ENCODE peak calls at places on chromosomes 7 and 10, in ten cellular contexts. N is left ventricle myocardium inferior, E is aorta, B is BJ, C is AG09309, V is left lung, J is SJCRH30, Q is Karpas-422, A is fibroblast of pulmonary artery, H is mammary epithelial cell. K is an unnamed sample.

GRCh38 chr10:90424730-90425129 is 433.1 kb downstream of the HTR7 start:
- DNase-seq in N (no peak), E (no peak), B (no peak), C (no peak), V (no peak), J (no peak), Q (no peak), A (no peak), H (peak; percentile 33), K (no peak)

GRCh38 chr7:94348142-94348541 is 46.6 kb upstream of the COL1A2 start:
- DNase-seq in N (no peak), E (peak; percentile 61), B (peak; percentile 99), C (peak; percentile 99), V (no peak), J (no peak), Q (no peak), A (peak; percentile 87), H (no peak), K (no peak)

GRCh38 chr7:30845426-30846135 is 66.1 kb upstream of the AQP1 start:
- DNase-seq in N (peak; percentile 52), E (peak; percentile 79), B (no peak), C (no peak), V (peak; percentile 82), J (no peak), Q (no peak), A (peak; percentile 42), H (peak; percentile 49), K (peak; percentile 90)

GRCh38 chr7:46089281-46089680 is 168.2 kb upstream of the IGFBP3 start:
- DNase-seq in N (no peak), E (no peak), B (no peak), C (no peak), V (no peak), J (no peak), Q (no peak), A (peak; percentile 76), H (no peak), K (no peak)

GRCh38 chr7:134174797-134175261 is 47.7 kb downstream of the LRGUK start:
- DNase-seq in N (no peak), E (no peak), B (peak; percentile 55), C (peak; percentile 34), V (no peak), J (peak; percentile 25), Q (no peak), A (peak; percentile 82), H (peak; percentile 91), K (no peak)

GRCh38 chr10:79374312-79375191 is 27.3 kb downstream of the PPIF start:
- DNase-seq in N (peak; percentile 80), E (peak; percentile 89), B (no peak), C (no peak), V (peak; percentile 82), J (peak; percentile 89), Q (peak; percentile 87), A (peak; percentile 76), H (peak; percentile 56), K (peak; percentile 87)

GRCh38 chr7:116633131-116633988 is 38.6 kb upstream of the MET start:
- DNase-seq in N (no peak), E (no peak), B (no peak), C (peak; percentile 4), V (no peak), J (no peak), Q (no peak), A (peak; percentile 12), H (peak; percentile 95), K (no peak)

GRCh38 chr10:131231323-131231964 is 80.1 kb downstream of the TCERG1L start:
- DNase-seq in N (no peak), E (peak; percentile 3), B (no peak), C (no peak), V (no peak), J (no peak), Q (no peak), A (no peak), H (no peak), K (peak; percentile 7)

GRCh38 chr10:100370561-100370975 is 23.5 kb downstream of the SCD start:
- DNase-seq in N (no peak), E (peak; percentile 67), B (no peak), C (peak; percentile 4), V (peak; percentile 67), J (peak; percentile 41), Q (no peak), A (no peak), H (peak; percentile 84), K (no peak)

DNA sequence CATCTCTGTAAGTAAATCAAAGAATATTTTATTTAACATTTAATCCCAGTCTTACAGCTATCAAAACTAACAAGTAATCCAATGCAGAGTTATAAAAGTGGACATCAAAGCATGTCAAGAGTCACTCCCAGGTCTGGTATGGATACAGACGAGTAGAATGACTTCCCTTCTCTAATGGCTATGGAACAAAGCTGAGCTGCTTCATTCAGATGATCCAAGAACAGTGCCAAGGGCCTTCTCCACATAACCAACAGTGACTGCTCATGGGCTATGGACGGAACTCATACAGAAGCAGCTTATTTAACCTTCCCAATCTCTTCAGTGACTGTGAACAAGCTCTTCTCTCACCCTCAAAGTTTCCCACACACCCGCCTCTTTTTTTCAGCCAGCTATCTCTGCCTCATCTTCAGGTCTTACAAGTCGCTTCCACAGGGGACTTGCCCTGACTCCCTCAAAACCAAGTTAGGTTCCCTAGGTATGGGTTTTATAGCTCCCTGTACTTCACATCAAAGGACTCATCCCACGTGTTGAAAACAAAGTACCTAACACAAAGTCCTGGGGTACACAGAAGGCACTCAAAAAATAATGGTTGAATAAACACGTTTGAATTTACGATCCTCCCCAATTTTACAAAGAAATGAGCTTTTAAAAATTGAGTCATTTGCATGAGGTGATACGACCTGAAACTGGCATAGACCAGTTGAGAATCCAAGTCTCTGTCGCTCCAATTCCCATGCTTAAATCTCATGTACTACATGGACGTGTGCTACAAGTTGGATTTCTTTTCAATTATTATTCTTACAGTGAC is 3.1 kb downstream of the USP6NL start:
- DNase-seq in N (no peak), E (no peak), B (no peak), C (no peak), V (no peak), J (no peak), Q (peak; percentile 88), A (no peak), H (no peak), K (no peak)
- H3K4me3 ChIP-seq in N (no peak overlapping the region), E (no peak overlapping the region), B (no peak overlapping the region), C (no peak overlapping the region), V (no peak overlapping the region), J (no peak overlapping the region), Q (peak overlapping the region; percentile 84), A (no peak overlapping the region), H (no peak overlapping the region), K (no peak overlapping the region)

DNA sequence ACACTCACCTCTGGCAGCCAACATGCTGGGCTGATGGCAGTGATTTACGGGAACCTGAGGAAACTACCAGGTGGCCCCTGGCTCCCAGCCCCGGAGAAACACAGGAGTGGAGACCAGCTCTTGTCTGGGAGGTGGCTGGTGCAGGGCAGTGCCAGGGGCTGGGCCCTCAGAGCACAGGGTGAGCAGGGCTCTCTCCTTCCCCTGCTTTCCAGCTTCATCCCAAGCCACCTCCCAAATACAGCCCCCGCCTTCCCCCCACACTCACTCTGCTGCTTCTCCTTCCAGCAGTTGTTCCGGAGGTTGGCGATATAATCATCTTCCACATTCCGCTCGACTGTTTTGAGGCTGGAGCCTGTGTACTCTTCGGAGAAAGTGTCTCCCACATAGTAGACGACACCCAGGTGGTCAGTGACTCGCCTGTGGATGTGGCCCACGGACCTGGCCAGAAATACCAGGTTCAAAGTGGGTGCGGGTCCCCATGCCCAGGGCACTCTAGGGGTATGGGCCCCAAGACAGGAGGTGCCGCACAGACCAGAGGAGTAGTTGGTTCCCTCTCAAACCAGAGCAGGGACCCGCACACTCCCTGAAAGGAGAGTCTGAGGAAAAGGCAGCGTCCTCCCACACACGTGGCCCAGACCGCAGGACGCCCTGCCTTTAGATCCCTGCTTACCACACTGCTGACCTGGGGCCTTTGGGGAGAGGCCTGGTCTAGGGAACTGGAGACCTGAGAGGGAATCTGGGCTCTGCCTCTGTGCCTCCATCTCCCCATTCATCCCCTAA is 18.3 kb downstream of the DNAJB12 start:
- DNase-seq in N (peak; percentile 17), E (no peak), B (no peak), C (no peak), V (no peak), J (no peak), Q (no peak), A (peak; percentile 64), H (peak; percentile 68), K (peak; percentile 44)
- H3K4me3 ChIP-seq in N (peak overlapping the region; percentile 17), E (no peak overlapping the region), B (no peak overlapping the region), C (no peak overlapping the region), V (no peak overlapping the region), J (no peak overlapping the region), Q (no peak overlapping the region), A (peak overlapping the region; percentile 40), H (peak overlapping the region; percentile 43), K (no peak overlapping the region)

GRCh38 chr7:82444220-82445049 is 858 bp upstream of the CACNA2D1 start:
- DNase-seq in N (no peak), E (no peak), B (no peak), C (no peak), V (no peak), J (peak; percentile 79), Q (no peak), A (peak; percentile 10), H (peak; percentile 40), K (no peak)

GRCh38 chr7:82443801-82444219 is 233 bp upstream of the CACNA2D1 start:
- DNase-seq in N (peak; percentile 88), E (peak; percentile 87), B (peak; percentile 33), C (peak; percentile 65), V (peak; percentile 77), J (peak; percentile 88), Q (no peak), A (peak; percentile 94), H (peak; percentile 55), K (peak; percentile 70)

GRCh38 chr7:82442492-82443043 is 1.0 kb downstream of the CACNA2D1 start:
- DNase-seq in N (peak; percentile 22), E (no peak), B (no peak), C (no peak), V (no peak), J (peak; percentile 68), Q (no peak), A (peak; percentile 33), H (peak; percentile 67), K (no peak)

GRCh38 chr7:82443044-82443800 is at the start of gene CACNA2D1:
- DNase-seq in N (peak; percentile 52), E (peak; percentile 54), B (no peak), C (no peak), V (no peak), J (peak; percentile 68), Q (no peak), A (no peak), H (peak; percentile 27), K (no peak)

DNA sequence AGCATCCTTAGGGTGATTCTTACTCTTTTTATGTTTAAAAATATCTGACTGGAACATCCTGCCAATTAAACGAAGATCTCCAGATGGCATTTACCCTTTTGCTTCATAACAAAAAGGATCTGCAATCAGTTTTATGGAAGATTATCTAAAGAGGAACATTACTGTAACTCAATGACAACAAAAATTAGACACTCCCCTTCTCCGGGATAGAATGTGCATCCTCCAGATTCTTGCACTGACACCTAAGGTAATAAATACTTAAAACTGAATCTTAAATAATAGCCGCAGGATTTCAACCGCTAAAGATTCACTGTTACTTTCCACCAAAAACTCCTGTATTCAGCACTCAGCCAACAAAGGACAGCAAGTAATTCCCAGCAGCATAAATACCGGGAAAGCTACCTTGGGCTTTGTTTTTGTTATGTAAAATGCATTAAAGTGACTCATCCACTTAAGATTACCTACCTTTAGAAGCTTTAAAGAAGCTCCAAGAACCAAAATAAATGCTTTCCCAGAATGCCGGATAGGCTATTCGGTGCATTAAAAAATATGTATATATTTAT is 1.6 kb downstream of the CACNA2D1 start:
- DNase-seq in N (no peak), E (no peak), B (no peak), C (no peak), V (no peak), J (peak; percentile 44), Q (no peak), A (peak; percentile 41), H (peak; percentile 9), K (no peak)
- H3K4me3 ChIP-seq in N (peak overlapping the region; percentile 77), E (peak overlapping the region; percentile 77), B (peak overlapping the region; percentile 95), C (peak overlapping the region; percentile 74), V (peak overlapping the region; percentile 47), J (peak overlapping the region; percentile 98), Q (no peak overlapping the region), A (peak overlapping the region; percentile 61), H (no peak overlapping the region), K (peak overlapping the region; percentile 65)

GRCh38 chr10:61942997-61943457 is 41.5 kb downstream of the ARID5B start:
- DNase-seq in N (no peak), E (no peak), B (peak; percentile 39), C (peak; percentile 16), V (no peak), J (no peak), Q (no peak), A (peak; percentile 83), H (peak; percentile 68), K (no peak)
- H3K4me3 ChIP-seq in N (peak overlapping the region; percentile 36), E (no peak overlapping the region), B (no peak overlapping the region), C (no peak overlapping the region), V (no peak overlapping the region), J (no peak overlapping the region), Q (no peak overlapping the region), A (peak overlapping the region; percentile 43), H (peak overlapping the region; percentile 34), K (peak overlapping the region; percentile 19)

K was measured in lower lobe of right lung.